ENCODE peak calls at places on chromosomes 12 and 14, in six cellular contexts. X is dermis microvascular lymphatic vessel endothelial cell; C is SK-MEL-5; H is A172; P is stimulated activated CD8-positive, alpha-beta memory T cell treated with anti-CD3 and anti-CD28 coated beads, Interleukin-2, amount 100 ng/mL, for 1 hour; G is AG08395. S is an unnamed sample.

GRCh38 chr12:42426733-42427132 is 100.8 kb downstream of the PPHLN1 start:
- DNase-seq in H (peak), G (no peak), P (no peak), C (no peak), X (no peak), S (no peak)

GRCh38 chr14:23067847-23068791 is 10.8 kb upstream of the CDH24 start:
- DNase-seq in G (no peak), X (no peak), H (no peak), P (no peak), C (peak), S (no peak)

GRCh38 chr14:104299993-104300761 is 161.8 kb downstream of the KIF26A start:
- DNase-seq in G (no peak), P (no peak), C (no peak), X (no peak), H (no peak), S (no peak)

GRCh38 chr12:3461391-3461790 is 29.6 kb upstream of the PRMT8 start:
- DNase-seq in X (no peak), C (no peak), G (no peak), P (no peak), H (no peak), S (no peak)

GRCh38 chr14:72040528-72040927 is 108.3 kb downstream of the RGS6 start:
- DNase-seq in G (no peak), X (no peak), P (no peak), C (no peak), H (no peak), S (no peak)

GRCh38 chr14:77126461-77126990 is 15.1 kb downstream of the ZDHHC22 start:
- DNase-seq in C (no peak), X (no peak), G (no peak), H (no peak), P (no peak), S (no peak)

GRCh38 chr14:30906752-30907658 is 32.6 kb downstream of the COCH start:
- DNase-seq in X (peak), H (no peak), C (peak), G (no peak), P (no peak), S (no peak)

GRCh38 chr12:11812558-11813421 is 163.3 kb downstream of the ETV6 start:
- DNase-seq in H (no peak), G (peak), C (peak), P (no peak), X (no peak), S (no peak)

GRCh38 chr14:79464468-79464867 is 746.8 kb downstream of the DIO2 start:
- DNase-seq in C (no peak), H (no peak), X (no peak), G (no peak), P (no peak), S (no peak)

GRCh38 chr14:91968280-91968679 is 20.8 kb upstream of the FBLN5 start:
- DNase-seq in P (no peak), H (no peak), X (no peak), G (no peak), C (no peak), S (no peak)

GRCh38 chr14:99855271-99855670 is 62.1 kb downstream of the EML1 start:
- DNase-seq in G (no peak), X (no peak), C (peak), H (no peak), P (no peak), S (no peak)

GRCh38 chr12:66708704-66709443 is 30.0 kb upstream of the GRIP1 start:
- DNase-seq in X (no peak), G (peak), C (peak), P (no peak), H (no peak), S (no peak)

GRCh38 chr12:90979019-90979418 is 24.0 kb upstream of the CCER1 start:
- DNase-seq in X (no peak), G (no peak), P (no peak), C (no peak), H (no peak), S (no peak)